ENCODE peak calls at places on chromosome 10, in six cellular contexts. P is IMR-90, O is A549, H is dorsolateral prefrontal cortex, I is mucosa of descending colon, V is type B pancreatic cell. G is an unnamed sample.

GRCh38 chr10:104336829-104337526 is 1.3 kb downstream of the ITPRIP start:
- DNase-seq in P (peak), O (no peak), H (no peak), I (peak), V (no peak), G (no peak)

GRCh38 chr10:76429331-76429625 is 997.9 kb downstream of the LRMDA start:
- DNase-seq in P (no peak), O (no peak), H (no peak), I (no peak), V (no peak), G (no peak)

GRCh38 chr10:86942441-86943315 is 14.7 kb downstream of the MMRN2 start:
- DNase-seq in P (no peak), O (no peak), H (peak), I (no peak), V (peak), G (no peak)

GRCh38 chr10:68553138-68553537 is 7.0 kb upstream of the TET1 start:
- DNase-seq in P (no peak), O (no peak), H (no peak), I (no peak), V (no peak), G (no peak)

GRCh38 chr10:87635498-87636312 is 24.0 kb upstream of the PAPSS2 start:
- DNase-seq in P (peak), O (peak), H (no peak), I (no peak), V (no peak), G (no peak)

GRCh38 chr10:116787018-116787674 is 44.8 kb upstream of the HSPA12A start:
- DNase-seq in P (no peak), O (no peak), H (no peak), I (no peak), V (no peak), G (no peak)

GRCh38 chr10:119166564-119166963 is 1.1 kb upstream of the SFXN4 start:
- DNase-seq in P (no peak), O (no peak), H (no peak), I (no peak), V (no peak), G (no peak)

GRCh38 chr10:87651801-87652200 is 7.9 kb upstream of the PAPSS2 start:
- DNase-seq in P (no peak), O (no peak), H (no peak), I (no peak), V (no peak), G (no peak)

GRCh38 chr10:86591436-86591835 is 62.9 kb upstream of the OPN4 start:
- DNase-seq in P (no peak), O (no peak), H (no peak), I (no peak), V (no peak), G (no peak)

GRCh38 chr10:6473901-6474370 is 106.1 kb downstream of the PRKCQ start:
- DNase-seq in P (no peak), O (no peak), H (no peak), I (no peak), V (no peak), G (no peak)

GRCh38 chr10:132850896-132851295 is 64.9 kb upstream of the NKX6-2 start:
- DNase-seq in P (no peak), O (no peak), H (peak), I (no peak), V (peak), G (peak)

GRCh38 chr10:89867964-89868363 is 166.6 kb downstream of the KIF20B start:
- DNase-seq in P (peak), O (no peak), H (no peak), I (no peak), V (no peak), G (no peak)

GRCh38 chr10:14009315-14010082 is 321.2 kb downstream of the FRMD4A start:
- DNase-seq in P (peak), O (no peak), H (no peak), I (peak), V (no peak), G (no peak)

GRCh38 chr10:109928393-109928792 is 5.1 kb upstream of the XPNPEP1 start:
- DNase-seq in P (no peak), O (no peak), H (no peak), I (no peak), V (no peak), G (no peak)

GRCh38 chr10:133257489-133258065 is 19.1 kb downstream of the ADAM8 start:
- DNase-seq in P (no peak), O (peak), H (peak), I (peak), V (no peak), G (no peak)

GRCh38 chr10:49756031-49756430 is 6.1 kb downstream of the OGDHL start:
- DNase-seq in P (no peak), O (no peak), H (no peak), I (no peak), V (no peak), G (no peak)

GRCh38 chr10:67549390-67549789 is 146.6 kb downstream of the CTNNA3 start:
- DNase-seq in P (peak), O (no peak), H (no peak), I (no peak), V (no peak), G (no peak)

GRCh38 chr10:693506-693905 is 4.0 kb upstream of the DIP2C start:
- DNase-seq in P (peak), O (peak), H (no peak), I (peak), V (no peak), G (no peak)

GRCh38 chr10:61136151-61136550 is 192.2 kb upstream of the RHOBTB1 start:
- DNase-seq in P (peak), O (peak), H (no peak), I (no peak), V (no peak), G (no peak)

GRCh38 chr10:4677296-4678021 is 148.5 kb upstream of the AKR1E2 start:
- DNase-seq in P (peak), O (peak), H (no peak), I (no peak), V (no peak), G (no peak)

GRCh38 chr10:110411047-110411410 is 86.7 kb upstream of the DUSP5 start:
- DNase-seq in P (peak), O (peak), H (no peak), I (no peak), V (no peak), G (peak)

GRCh38 chr10:100895896-100896295 is 16.9 kb upstream of the SLF2 start:
- DNase-seq in P (no peak), O (no peak), H (no peak), I (no peak), V (peak), G (no peak)

GRCh38 chr10:48731141-48731540 is 46.5 kb downstream of the WDFY4 start:
- DNase-seq in P (no peak), O (no peak), H (no peak), I (no peak), V (no peak), G (peak)

GRCh38 chr10:52688906-52689305 is 83.7 kb downstream of the MBL2 start:
- DNase-seq in P (no peak), O (no peak), H (no peak), I (no peak), V (no peak), G (no peak)

GRCh38 chr10:79066460-79067240 is 2.1 kb upstream of the ZMIZ1 start:
- DNase-seq in P (peak), O (peak), H (peak), I (no peak), V (no peak), G (no peak)

GRCh38 chr10:30185916-30186315 is 126.5 kb upstream of the JCAD start:
- DNase-seq in P (peak), O (no peak), H (no peak), I (no peak), V (no peak), G (no peak)

GRCh38 chr10:77832243-77832642 is 94.3 kb downstream of the DLG5 start:
- DNase-seq in P (no peak), O (no peak), H (no peak), I (no peak), V (no peak), G (no peak)

GRCh38 chr10:12975906-12976305 is 25.6 kb downstream of the CCDC3 start:
- DNase-seq in P (no peak), O (no peak), H (no peak), I (no peak), V (no peak), G (no peak)

GRCh38 chr10:12973149-12973718 is 28.3 kb downstream of the CCDC3 start:
- DNase-seq in P (no peak), O (no peak), H (no peak), I (no peak), V (no peak), G (no peak)

GRCh38 chr10:12974123-12974844 is 27.2 kb downstream of the CCDC3 start:
- DNase-seq in P (no peak), O (no peak), H (no peak), I (no peak), V (no peak), G (no peak)

GRCh38 chr10:12974845-12975199 is 26.7 kb downstream of the CCDC3 start:
- DNase-seq in P (no peak), O (no peak), H (no peak), I (no peak), V (no peak), G (no peak)

DNA sequence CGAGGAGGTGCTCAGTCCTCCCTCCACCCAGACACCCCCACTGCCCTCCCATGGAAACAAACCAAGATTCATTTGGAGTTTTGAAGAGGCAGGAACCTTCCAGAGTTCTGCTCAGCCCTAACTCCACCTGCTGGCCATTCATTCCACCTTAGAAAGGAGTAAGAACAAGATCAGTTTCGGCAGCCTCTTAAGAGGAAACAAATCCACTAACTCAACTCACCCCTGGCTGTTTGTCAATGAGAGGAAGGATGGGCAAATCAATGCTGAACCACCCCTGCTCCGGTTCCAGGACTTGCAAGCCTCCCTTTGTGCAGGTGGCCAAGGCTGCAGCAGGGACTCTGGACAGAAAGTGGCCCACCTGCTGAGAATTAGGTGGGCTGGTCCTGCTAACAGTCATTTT is 26.2 kb downstream of the CCDC3 start:
- DNase-seq in P (no peak), O (peak), H (no peak), I (peak), V (no peak), G (no peak)
- TF ChIP-seq CTCF in P (no peak), O (peak), H (peak), I (no peak), V (peak), G (no peak)

GRCh38 chr10:21675157-21675796 is 141.2 kb downstream of the MLLT10 start:
- DNase-seq in P (peak), O (peak), H (no peak), I (peak), V (no peak), G (no peak)
- TF ChIP-seq CTCF in P (peak), O (peak), H (peak), I (peak), V (peak), G (peak)

GRCh38 chr10:73772280-73773151 is 9.3 kb upstream of the CHCHD1 start:
- DNase-seq in P (peak), O (peak), H (peak), I (peak), V (peak), G (peak)
- TF ChIP-seq CTCF in P (peak), O (no peak), H (peak), I (peak), V (no peak), G (no peak)

DNA sequence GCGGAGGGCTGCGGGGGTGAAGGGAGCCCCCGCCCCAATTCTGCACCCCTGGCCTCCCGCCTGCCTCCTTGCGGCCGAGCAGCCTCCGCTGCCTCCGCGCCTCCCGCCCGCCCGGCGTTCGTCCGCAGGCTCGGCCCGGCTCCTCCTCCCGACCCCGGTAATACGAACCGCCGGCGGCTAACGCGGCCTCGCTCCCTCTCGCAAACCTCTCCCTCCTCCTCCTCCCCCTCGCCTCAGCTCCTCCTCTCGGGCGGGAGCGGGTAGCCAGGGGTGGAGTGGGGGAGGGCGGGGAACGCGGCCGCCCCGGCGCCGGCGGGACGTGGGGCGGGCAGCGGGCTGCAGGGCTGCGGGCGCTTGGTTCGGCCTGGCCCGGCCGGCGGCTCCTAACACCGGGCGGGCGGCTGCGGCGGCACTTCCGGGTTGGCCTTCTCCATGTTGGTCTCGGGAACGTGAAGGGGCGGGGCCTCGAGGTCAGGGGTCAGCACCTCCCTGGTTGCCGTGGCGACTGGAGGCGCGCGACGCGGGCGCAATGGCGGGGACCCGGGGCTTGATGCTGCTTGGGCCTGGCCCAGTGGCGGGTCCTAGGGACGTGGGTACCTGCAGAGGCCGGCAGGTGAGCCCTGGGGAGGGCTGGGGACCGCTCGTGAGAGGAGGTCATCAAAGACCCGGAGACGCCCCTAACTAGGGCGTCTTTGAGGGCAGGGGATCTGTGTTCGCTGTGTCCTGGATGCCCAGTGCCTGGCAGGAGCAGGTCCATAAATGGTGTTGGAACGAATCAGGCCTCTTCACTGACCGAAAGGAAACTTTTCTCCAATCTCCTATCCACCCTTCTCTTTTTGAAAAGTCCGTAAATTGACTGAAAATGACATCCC is at the start of gene RAB11FIP2:
- DNase-seq in P (peak), O (peak), H (peak), I (peak), V (peak), G (peak)
- TF ChIP-seq CTCF in P (peak), O (no peak), H (no peak), I (no peak), V (peak), G (no peak)